ENCODE peak calls at places on chromosome 5, in eight cellular contexts. F is sigmoid colon, H is HepG2, J is ovary, W is esophagus muscularis mucosa, B is H1, M is K562, S is stomach. E is an unnamed sample.

GRCh38 chr5:111722016-111722591 is 34.9 kb downstream of the NREP start:
- DNase-seq in F (no peak), H (no peak), J (no peak), W (no peak), B (no peak), M (no peak), S (no peak), E (no peak)

GRCh38 chr5:33300209-33300742 is 140.5 kb upstream of the TARS1 start:
- DNase-seq in F (no peak), H (no peak), J (no peak), W (no peak), B (no peak), M (no peak), S (no peak), E (no peak)

GRCh38 chr5:145162641-145163040 is 672.5 kb downstream of the PRELID2 start:
- DNase-seq in F (no peak), H (peak), J (no peak), W (no peak), B (no peak), M (no peak), S (no peak), E (no peak)

GRCh38 chr5:92927291-92927778 is 653.7 kb downstream of the NR2F1-AS1 start:
- DNase-seq in F (no peak), H (peak), J (no peak), W (no peak), B (no peak), M (no peak), S (no peak), E (no peak)

GRCh38 chr5:126124706-126125345 is 298.4 kb upstream of the GRAMD2B start:
- DNase-seq in F (no peak), H (no peak), J (no peak), W (no peak), B (no peak), M (no peak), S (no peak), E (no peak)

GRCh38 chr5:21070871-21071270 is 1082.9 kb upstream of the CDH18 start:
- DNase-seq in F (no peak), H (no peak), J (no peak), W (no peak), B (no peak), M (no peak), S (no peak), E (no peak)

GRCh38 chr5:134935711-134936602 is 31.0 kb downstream of the PCBD2 start:
- DNase-seq in F (no peak), H (no peak), J (no peak), W (no peak), B (no peak), M (no peak), S (no peak), E (no peak)

GRCh38 chr5:61342066-61342465 is 10.0 kb downstream of the ZSWIM6 start:
- DNase-seq in F (no peak), H (no peak), J (no peak), W (no peak), B (no peak), M (no peak), S (no peak), E (no peak)

GRCh38 chr5:68883441-68883840 is 210.4 kb upstream of the SLC30A5 start:
- DNase-seq in F (no peak), H (no peak), J (no peak), W (no peak), B (no peak), M (no peak), S (no peak), E (no peak)

GRCh38 chr5:142892021-142892420 is 121.8 kb downstream of the ARHGAP26 start:
- DNase-seq in F (no peak), H (no peak), J (no peak), W (no peak), B (no peak), M (no peak), S (no peak), E (no peak)

GRCh38 chr5:142886211-142886610 is 116.0 kb downstream of the ARHGAP26 start:
- DNase-seq in F (no peak), H (no peak), J (no peak), W (no peak), B (no peak), M (no peak), S (no peak), E (no peak)

GRCh38 chr5:142884029-142884428 is 113.9 kb downstream of the ARHGAP26 start:
- DNase-seq in F (no peak), H (no peak), J (no peak), W (no peak), B (no peak), M (no peak), S (no peak), E (no peak)

GRCh38 chr5:142886956-142887355 is 116.8 kb downstream of the ARHGAP26 start:
- DNase-seq in F (no peak), H (no peak), J (no peak), W (no peak), B (no peak), M (no peak), S (no peak), E (no peak)

DNA sequence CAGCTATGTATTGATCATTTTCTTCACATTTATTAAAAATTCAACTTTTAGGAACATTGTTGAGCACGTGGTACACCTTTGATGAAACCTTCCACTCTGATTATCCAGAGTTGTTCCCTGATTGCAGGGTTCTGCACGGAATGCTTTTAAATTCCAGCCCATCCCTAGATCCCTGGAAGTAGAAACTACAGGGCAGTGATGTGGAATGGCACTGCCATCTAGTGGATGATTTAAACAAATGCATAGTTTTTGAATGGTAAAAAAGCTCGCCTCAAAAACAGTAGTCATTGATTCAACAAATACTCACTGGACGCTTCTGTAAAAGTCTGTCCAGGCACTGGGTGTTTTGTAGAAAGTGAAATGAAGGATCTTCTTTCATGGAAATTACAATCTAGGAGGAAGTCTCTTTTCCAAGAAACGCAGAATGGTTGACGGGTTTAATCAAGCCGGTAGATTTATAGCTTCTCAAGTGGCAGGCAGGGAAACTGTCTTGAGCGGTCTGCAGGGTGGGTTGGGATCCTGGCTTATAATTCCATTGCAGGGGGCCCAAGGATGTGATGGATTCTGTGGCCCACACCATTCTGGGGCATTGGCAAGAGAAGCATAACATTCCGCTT is 118.4 kb downstream of the ARHGAP26 start:
- DNase-seq in F (no peak), H (peak), J (peak), W (no peak), B (no peak), M (peak), S (no peak), E (no peak)
- TF ChIP-seq EP300 in F (no peak), H (no peak), J (no peak), W (no peak), B (no peak), M (no peak), S (no peak), E (no peak)

DNA sequence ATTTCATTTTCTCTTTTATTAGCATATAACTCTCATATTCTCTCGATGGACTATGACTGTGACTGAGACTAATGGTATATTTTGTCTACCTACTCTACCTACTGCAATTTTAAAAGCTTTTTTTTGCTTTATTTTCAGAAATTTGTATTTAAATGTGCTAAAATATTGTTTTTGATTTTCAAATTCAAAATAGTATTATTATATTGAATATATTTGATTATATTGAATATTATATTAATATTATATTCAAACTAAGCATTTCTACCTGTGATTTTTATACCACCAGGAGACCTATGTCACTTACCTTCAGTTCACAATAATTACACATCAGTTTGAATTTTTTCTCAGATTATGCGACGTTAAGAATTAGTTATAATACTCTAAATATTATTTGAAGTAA is 700.5 kb upstream of the RGMB start:
- DNase-seq in F (no peak), H (no peak), J (no peak), W (no peak), B (no peak), M (no peak), S (no peak), E (no peak)
- H3K27ac ChIP-seq in F (no peak), H (no peak), J (no peak), W (no peak), B (no peak), M (no peak), S (no peak), E (no peak)

GRCh38 chr5:4700082-4700481 is 440.0 kb upstream of the ADAMTS16 start:
- DNase-seq in F (no peak), H (peak), J (no peak), W (no peak), B (peak), M (peak), S (no peak), E (peak)
- TF ChIP-seq CTCF in F (no peak), H (peak), J (no peak), W (no peak), B (peak), M (peak), S (no peak), E (peak)

DNA sequence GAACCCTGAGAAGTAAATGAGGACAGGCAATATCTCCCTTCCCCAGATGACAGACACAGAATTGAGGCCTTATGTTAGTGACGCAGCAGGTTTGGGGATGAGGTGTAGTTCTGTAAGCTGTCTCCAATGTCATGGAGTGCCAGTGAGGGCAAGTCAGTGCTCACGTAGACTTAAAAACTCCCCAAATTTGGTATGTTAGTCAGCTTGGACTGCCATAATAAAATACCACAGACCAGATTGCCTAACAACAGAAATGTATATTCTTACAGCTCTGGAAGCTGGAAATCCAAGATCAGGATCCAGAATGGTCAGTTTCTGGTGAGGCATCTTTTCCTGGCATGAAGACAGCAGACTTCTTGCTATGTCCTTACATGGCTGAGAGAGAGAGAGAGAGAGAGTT is 14.9 kb downstream of the FOXI1 start:
- DNase-seq in F (no peak), H (no peak), J (no peak), W (no peak), B (no peak), M (peak), S (no peak), E (no peak)
- TF ChIP-seq EP300 in F (no peak), H (no peak), J (no peak), W (no peak), B (no peak), M (no peak), S (no peak), E (no peak)

GRCh38 chr5:1013238-1013947 is 4.8 kb downstream of the NKD2 start:
- DNase-seq in F (peak), H (no peak), J (no peak), W (no peak), B (no peak), M (no peak), S (no peak), E (no peak)
- H3K27ac ChIP-seq in F (no peak), H (no peak), J (no peak), W (no peak), B (no peak), M (no peak), S (no peak), E (no peak)

DNA sequence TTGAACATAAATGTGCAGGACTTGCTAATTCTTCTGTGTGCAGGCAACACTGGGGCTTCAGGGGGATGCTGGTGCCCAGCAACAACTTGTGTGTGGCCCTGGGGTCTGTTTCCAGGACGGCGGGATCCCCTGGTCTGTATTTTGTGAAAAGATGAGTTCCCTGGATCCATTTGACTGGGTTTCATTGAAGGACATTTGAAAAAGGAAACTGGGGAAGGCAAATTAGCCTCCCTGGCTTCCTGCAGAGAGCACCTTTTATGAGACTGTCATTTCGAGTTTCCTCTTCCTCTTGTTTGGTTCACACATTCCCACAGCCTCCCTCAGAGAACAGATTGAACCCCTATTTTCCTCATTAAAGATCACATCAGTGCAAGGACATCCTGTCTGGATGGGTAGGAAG is 63.1 kb downstream of the FOXI1 start:
- DNase-seq in F (no peak), H (no peak), J (no peak), W (no peak), B (no peak), M (no peak), S (no peak), E (no peak)
- TF ChIP-seq CTCF in F (no peak), H (no peak), J (no peak), W (no peak), B (no peak), M (no peak), S (no peak), E (no peak)

GRCh38 chr5:181120311-181120710 is 10.7 kb downstream of the OR2V1 start:
- DNase-seq in F (no peak), H (no peak), J (no peak), W (no peak), B (no peak), M (no peak), S (no peak), E (no peak)

GRCh38 chr5:181121675-181122561 is 9.1 kb downstream of the OR2V1 start:
- DNase-seq in F (peak), H (no peak), J (no peak), W (no peak), B (no peak), M (peak), S (no peak), E (no peak)

GRCh38 chr5:181118369-181118768 is 12.6 kb downstream of the OR2V1 start:
- DNase-seq in F (peak), H (no peak), J (no peak), W (no peak), B (no peak), M (no peak), S (no peak), E (peak)

GRCh38 chr5:181119105-181119504 is 11.9 kb downstream of the OR2V1 start:
- DNase-seq in F (peak), H (no peak), J (no peak), W (no peak), B (no peak), M (no peak), S (no peak), E (no peak)

DNA sequence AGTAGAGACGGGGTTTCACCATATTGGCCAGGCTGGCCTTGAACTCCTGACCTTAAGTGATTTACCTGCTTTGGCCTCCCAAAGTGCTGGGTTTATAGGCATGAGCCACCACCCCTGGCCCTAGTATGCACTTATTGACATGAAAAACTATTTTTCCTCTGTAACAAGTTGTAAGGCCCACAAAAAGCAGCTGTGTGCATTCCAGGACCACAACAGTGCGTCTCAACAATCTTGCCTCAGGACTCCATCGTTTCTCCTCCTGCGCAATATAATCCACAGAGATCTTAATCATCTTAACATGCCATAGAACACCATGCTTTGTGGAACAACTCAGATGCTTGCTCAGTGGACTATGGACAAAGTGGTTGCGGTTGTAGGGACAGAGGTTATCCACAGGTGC is 10.2 kb downstream of the OR2V1 start:
- DNase-seq in F (no peak), H (no peak), J (no peak), W (no peak), B (no peak), M (no peak), S (no peak), E (no peak)
- TF ChIP-seq EP300 in F (no peak), H (no peak), J (no peak), W (no peak), B (no peak), M (no peak), S (no peak), E (no peak)

DNA sequence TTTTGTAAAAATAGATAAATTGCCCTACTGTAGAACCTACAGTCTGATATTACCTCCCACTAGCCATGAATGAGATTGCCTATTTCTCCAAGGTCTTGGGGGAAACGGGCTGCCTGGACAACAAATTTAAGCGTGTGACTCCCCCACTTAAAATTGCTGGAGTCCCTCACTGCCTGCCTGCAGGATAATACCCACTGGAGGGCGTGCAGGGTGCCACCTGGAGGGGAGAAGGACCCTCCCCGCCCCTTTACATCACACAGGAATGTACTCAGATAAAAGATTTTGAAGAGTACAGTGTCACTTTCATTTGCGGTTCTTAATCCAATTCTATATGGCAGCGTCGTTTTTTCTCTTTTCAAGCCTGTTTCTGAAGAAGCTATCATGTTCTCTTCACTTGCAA is 6.2 kb upstream of the TRIM7 start:
- DNase-seq in F (peak), H (no peak), J (no peak), W (no peak), B (no peak), M (peak), S (no peak), E (no peak)
- H3K27ac ChIP-seq in F (no peak), H (no peak), J (no peak), W (no peak), B (no peak), M (no peak), S (no peak), E (no peak)

DNA sequence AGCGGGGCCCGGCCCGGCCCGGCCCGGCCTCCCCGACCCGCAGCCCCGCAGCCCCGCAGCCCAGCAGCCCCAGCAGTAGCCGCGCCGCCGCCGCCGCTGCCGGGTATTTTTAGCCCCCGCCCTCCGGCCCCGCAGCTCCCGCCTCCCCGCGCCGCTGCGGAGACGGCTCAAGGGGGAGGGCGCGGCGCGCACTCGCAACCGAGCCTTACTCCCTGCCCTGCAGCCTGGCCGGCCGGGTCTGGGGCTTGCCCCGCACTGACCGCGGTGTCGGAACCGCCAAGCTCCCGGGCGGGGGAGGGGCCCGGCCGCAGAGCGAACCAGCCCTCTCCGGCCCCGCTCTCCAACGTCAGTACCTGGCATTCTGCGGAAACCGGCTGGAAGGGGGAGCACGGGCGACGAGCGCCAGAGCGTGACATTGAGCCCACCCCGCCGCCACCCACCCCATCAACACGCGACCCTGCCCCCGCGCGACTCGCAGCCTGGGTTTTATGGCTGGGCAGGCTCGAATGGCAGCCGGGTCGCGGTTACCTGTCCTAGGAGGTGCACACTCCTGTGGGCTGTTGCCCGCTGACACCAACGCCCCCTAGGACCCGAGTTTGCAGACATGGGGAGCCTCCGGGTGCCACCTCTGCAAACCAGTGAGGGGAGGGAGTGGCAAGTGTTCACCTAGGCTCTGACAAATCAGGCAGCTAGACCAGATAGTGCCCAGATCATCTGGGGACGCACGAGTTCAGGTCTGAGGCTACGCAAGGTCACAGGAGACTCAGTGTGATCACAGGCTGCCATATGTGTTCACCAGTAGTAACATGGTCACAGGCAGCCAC is at the start of gene ACSL6:
- DNase-seq in F (peak), H (no peak), J (no peak), W (no peak), B (no peak), M (peak), S (peak), E (peak)
- TF ChIP-seq CTCF in F (no peak), H (peak), J (no peak), W (no peak), B (no peak), M (no peak), S (no peak), E (no peak)

GRCh38 chr5:122429545-122430327 is 117.7 kb downstream of the SNCAIP start:
- DNase-seq in F (no peak), H (no peak), J (no peak), W (no peak), B (peak), M (no peak), S (no peak), E (no peak)
- TF ChIP-seq EP300 in F (no peak), H (no peak), J (no peak), W (no peak), B (no peak), M (no peak), S (no peak), E (no peak)